ENCODE peak calls at places on chromosomes 2 and 18, in six cellular contexts. M, Q, E, K, A and B are unnamed samples.

GRCh38 chr18:58496937-58497336 is 132.0 kb downstream of the ALPK2 start:
- DNase-seq in M (no peak), Q (no peak), E (no peak), K (peak; percentile 8), A (no peak), B (no peak)

GRCh38 chr2:136182315-136182714 is 64.4 kb upstream of the CXCR4 start:
- DNase-seq in M (no peak), Q (no peak), E (no peak), K (no peak), A (no peak), B (no peak)

GRCh38 chr2:15096873-15097272 is 464.3 kb downstream of the NBAS start:
- DNase-seq in M (no peak), Q (no peak), E (no peak), K (no peak), A (no peak), B (no peak)

GRCh38 chr2:169189123-169189522 is 119.8 kb downstream of the DHRS9 start:
- DNase-seq in M (no peak), Q (no peak), E (no peak), K (no peak), A (no peak), B (no peak)

GRCh38 chr18:73384246-73384645 is 516.5 kb upstream of the NETO1 start:
- DNase-seq in M (no peak), Q (no peak), E (no peak), K (no peak), A (no peak), B (no peak)

GRCh38 chr2:236196366-236196765 is 28.2 kb upstream of the GBX2 start:
- DNase-seq in M (peak; percentile 40), Q (no peak), E (no peak), K (no peak), A (peak; percentile 38), B (no peak)

GRCh38 chr2:239041062-239041461 is 193.2 kb downstream of the TWIST2 start:
- DNase-seq in M (no peak), Q (no peak), E (no peak), K (no peak), A (no peak), B (no peak)

GRCh38 chr2:3636586-3637310 is 21.3 kb upstream of the ALLC start:
- DNase-seq in M (peak; percentile 54), Q (peak; percentile 74), E (no peak), K (no peak), A (no peak), B (no peak)

GRCh38 chr2:238525990-238526389 is 99.3 kb downstream of the ASB1 start:
- DNase-seq in M (no peak), Q (no peak), E (no peak), K (no peak), A (peak; percentile 36), B (peak; percentile 35)

GRCh38 chr2:527581-527980 is 149.6 kb downstream of the TMEM18 start:
- DNase-seq in M (no peak), Q (no peak), E (no peak), K (no peak), A (no peak), B (no peak)

GRCh38 chr18:48800479-48800876 is 150.3 kb downstream of the SMAD7 start:
- DNase-seq in M (peak; percentile 65), Q (no peak), E (no peak), K (no peak), A (no peak), B (no peak)

GRCh38 chr2:178197791-178198190 is 3.5 kb downstream of the OSBPL6 start:
- DNase-seq in M (no peak), Q (no peak), E (no peak), K (no peak), A (peak; percentile 91), B (no peak)

GRCh38 chr18:56550121-56550520 is 88.3 kb downstream of the TXNL1 start:
- DNase-seq in M (no peak), Q (no peak), E (no peak), K (no peak), A (no peak), B (no peak)

GRCh38 chr18:11752116-11752911 is 63.2 kb downstream of the GNAL start:
- DNase-seq in M (no peak), Q (no peak), E (no peak), K (peak; percentile 60), A (peak; percentile 12), B (no peak)

GRCh38 chr2:234977228-234977679 is 25.4 kb downstream of the SH3BP4 start:
- DNase-seq in M (no peak), Q (no peak), E (no peak), K (no peak), A (no peak), B (no peak)

GRCh38 chr2:166173263-166173662 is 45.4 kb upstream of the SCN1A start:
- DNase-seq in M (no peak), Q (no peak), E (no peak), K (no peak), A (no peak), B (no peak)

GRCh38 chr2:200432296-200432695 is 77.6 kb downstream of the KCTD18 start:
- DNase-seq in M (no peak), Q (no peak), E (no peak), K (no peak), A (no peak), B (no peak)

GRCh38 chr2:1807167-1807566 is 62.9 kb upstream of the PXDN start:
- DNase-seq in M (no peak), Q (no peak), E (no peak), K (no peak), A (no peak), B (no peak)

GRCh38 chr18:79394438-79395307 is 1.1 kb upstream of the NFATC1 start:
- DNase-seq in M (peak; percentile 85), Q (no peak), E (no peak), K (no peak), A (peak; percentile 61), B (peak; percentile 34)

GRCh38 chr2:221555511-221555845 is 16.6 kb downstream of the EPHA4 start:
- DNase-seq in M (no peak), Q (no peak), E (no peak), K (no peak), A (no peak), B (no peak)

GRCh38 chr2:23900133-23900926 is 26.6 kb downstream of the ATAD2B start:
- DNase-seq in M (no peak), Q (no peak), E (no peak), K (peak; percentile 31), A (peak; percentile 21), B (no peak)

GRCh38 chr2:26363323-26363722 is 16.7 kb upstream of the ADGRF3 start:
- DNase-seq in M (no peak), Q (no peak), E (no peak), K (no peak), A (no peak), B (no peak)

GRCh38 chr18:9827211-9827855 is 58.4 kb upstream of the TXNDC2 start:
- DNase-seq in M (no peak), Q (no peak), E (no peak), K (no peak), A (no peak), B (no peak)

GRCh38 chr2:44324971-44325426 is 36.3 kb downstream of the PREPL start:
- DNase-seq in M (no peak), Q (no peak), E (no peak), K (no peak), A (peak; percentile 12), B (no peak)

GRCh38 chr2:21276163-21276562 is 152.4 kb downstream of the TDRD15 start:
- DNase-seq in M (no peak), Q (no peak), E (no peak), K (no peak), A (no peak), B (no peak)

GRCh38 chr2:70086278-70086837 is 919 bp upstream of the PCBP1 start:
- DNase-seq in M (peak; percentile 89), Q (no peak), E (peak; percentile 49), K (peak; percentile 71), A (peak; percentile 74), B (peak; percentile 77)

GRCh38 chr2:157839162-157839801 is 36.8 kb downstream of the ACVR1 start:
- DNase-seq in M (no peak), Q (no peak), E (no peak), K (no peak), A (peak; percentile 97), B (peak; percentile 51)